ENCODE peak calls at places on chromosomes 13 and 19, in six cellular contexts. One of them, this sample, is unnamed.

GRCh38 chr13:101390461-101390860 is 25.8 kb downstream of the NALCN start:
- DNase-seq in transverse colon: no peak
- DNase-seq in stimulated activated CD4-positive, alpha-beta T cell treated with anti-CD3 and anti-CD28 coated beads, Interleukin-15, amount 100 ng/mL, for 1 hour: no peak
- DNase-seq in AG04450: no peak
- DNase-seq in iPS-NIHi11: no peak
- DNase-seq in retina: no peak
- DNase-seq in this sample: no peak

GRCh38 chr19:57362419-57362818 is 932 bp upstream of the TRAPPC2B start:
- DNase-seq in transverse colon: no peak
- DNase-seq in stimulated activated CD4-positive, alpha-beta T cell treated with anti-CD3 and anti-CD28 coated beads, Interleukin-15, amount 100 ng/mL, for 1 hour: no peak
- DNase-seq in AG04450: no peak
- DNase-seq in iPS-NIHi11: no peak
- DNase-seq in retina: no peak
- DNase-seq in this sample: no peak

GRCh38 chr13:113765241-113765910 is 6.3 kb downstream of the TMEM255B start:
- DNase-seq in transverse colon: no peak
- DNase-seq in stimulated activated CD4-positive, alpha-beta T cell treated with anti-CD3 and anti-CD28 coated beads, Interleukin-15, amount 100 ng/mL, for 1 hour: no peak
- DNase-seq in AG04450: no peak
- DNase-seq in iPS-NIHi11: peak
- DNase-seq in retina: no peak
- DNase-seq in this sample: no peak

GRCh38 chr19:35509861-35510625 is 3.4 kb downstream of the DMKN start:
- DNase-seq in transverse colon: peak
- DNase-seq in stimulated activated CD4-positive, alpha-beta T cell treated with anti-CD3 and anti-CD28 coated beads, Interleukin-15, amount 100 ng/mL, for 1 hour: peak
- DNase-seq in AG04450: no peak
- DNase-seq in iPS-NIHi11: peak
- DNase-seq in retina: peak
- DNase-seq in this sample: no peak

GRCh38 chr13:111661052-111661451 is 340.6 kb downstream of the TEX29 start:
- DNase-seq in transverse colon: no peak
- DNase-seq in stimulated activated CD4-positive, alpha-beta T cell treated with anti-CD3 and anti-CD28 coated beads, Interleukin-15, amount 100 ng/mL, for 1 hour: no peak
- DNase-seq in AG04450: no peak
- DNase-seq in iPS-NIHi11: no peak
- DNase-seq in retina: no peak
- DNase-seq in this sample: no peak

GRCh38 chr19:11195681-11196080 is 1.7 kb downstream of the KANK2 start:
- DNase-seq in transverse colon: no peak
- DNase-seq in stimulated activated CD4-positive, alpha-beta T cell treated with anti-CD3 and anti-CD28 coated beads, Interleukin-15, amount 100 ng/mL, for 1 hour: no peak
- DNase-seq in AG04450: no peak
- DNase-seq in iPS-NIHi11: no peak
- DNase-seq in retina: no peak
- DNase-seq in this sample: no peak

GRCh38 chr13:42880241-42880640 is 98.9 kb downstream of the FAM216B start:
- DNase-seq in transverse colon: no peak
- DNase-seq in stimulated activated CD4-positive, alpha-beta T cell treated with anti-CD3 and anti-CD28 coated beads, Interleukin-15, amount 100 ng/mL, for 1 hour: no peak
- DNase-seq in AG04450: no peak
- DNase-seq in iPS-NIHi11: no peak
- DNase-seq in retina: no peak
- DNase-seq in this sample: no peak

GRCh38 chr13:81493144-81493543 is 1152.2 kb upstream of the SPRY2 start:
- DNase-seq in transverse colon: no peak
- DNase-seq in stimulated activated CD4-positive, alpha-beta T cell treated with anti-CD3 and anti-CD28 coated beads, Interleukin-15, amount 100 ng/mL, for 1 hour: no peak
- DNase-seq in AG04450: no peak
- DNase-seq in iPS-NIHi11: no peak
- DNase-seq in retina: no peak
- DNase-seq in this sample: peak

GRCh38 chr13:99120751-99121150 is 79.9 kb upstream of the UBAC2 start:
- DNase-seq in transverse colon: no peak
- DNase-seq in stimulated activated CD4-positive, alpha-beta T cell treated with anti-CD3 and anti-CD28 coated beads, Interleukin-15, amount 100 ng/mL, for 1 hour: no peak
- DNase-seq in AG04450: no peak
- DNase-seq in iPS-NIHi11: no peak
- DNase-seq in retina: no peak
- DNase-seq in this sample: no peak

GRCh38 chr19:34808566-34808965 is 35.6 kb upstream of the ZNF599 start:
- DNase-seq in transverse colon: no peak
- DNase-seq in stimulated activated CD4-positive, alpha-beta T cell treated with anti-CD3 and anti-CD28 coated beads, Interleukin-15, amount 100 ng/mL, for 1 hour: no peak
- DNase-seq in AG04450: peak
- DNase-seq in iPS-NIHi11: no peak
- DNase-seq in retina: no peak
- DNase-seq in this sample: no peak

GRCh38 chr13:39049274-39049673 is 11.0 kb downstream of the NHLRC3 start:
- DNase-seq in transverse colon: no peak
- DNase-seq in stimulated activated CD4-positive, alpha-beta T cell treated with anti-CD3 and anti-CD28 coated beads, Interleukin-15, amount 100 ng/mL, for 1 hour: no peak
- DNase-seq in AG04450: no peak
- DNase-seq in iPS-NIHi11: no peak
- DNase-seq in retina: no peak
- DNase-seq in this sample: no peak

GRCh38 chr13:37617162-37617561 is 18.6 kb upstream of the POSTN start:
- DNase-seq in transverse colon: no peak
- DNase-seq in stimulated activated CD4-positive, alpha-beta T cell treated with anti-CD3 and anti-CD28 coated beads, Interleukin-15, amount 100 ng/mL, for 1 hour: no peak
- DNase-seq in AG04450: no peak
- DNase-seq in iPS-NIHi11: peak
- DNase-seq in retina: no peak
- DNase-seq in this sample: no peak

GRCh38 chr19:9878511-9879196 is 43.5 kb downstream of the PIN1 start:
- DNase-seq in transverse colon: no peak
- DNase-seq in stimulated activated CD4-positive, alpha-beta T cell treated with anti-CD3 and anti-CD28 coated beads, Interleukin-15, amount 100 ng/mL, for 1 hour: no peak
- DNase-seq in AG04450: no peak
- DNase-seq in iPS-NIHi11: no peak
- DNase-seq in retina: no peak
- DNase-seq in this sample: no peak

GRCh38 chr19:604355-604754 is 14.7 kb downstream of the HCN2 start:
- DNase-seq in transverse colon: no peak
- DNase-seq in stimulated activated CD4-positive, alpha-beta T cell treated with anti-CD3 and anti-CD28 coated beads, Interleukin-15, amount 100 ng/mL, for 1 hour: no peak
- DNase-seq in AG04450: no peak
- DNase-seq in iPS-NIHi11: peak
- DNase-seq in retina: no peak
- DNase-seq in this sample: no peak

GRCh38 chr13:100546713-100547405 is 41.7 kb downstream of the GGACT start:
- DNase-seq in transverse colon: no peak
- DNase-seq in stimulated activated CD4-positive, alpha-beta T cell treated with anti-CD3 and anti-CD28 coated beads, Interleukin-15, amount 100 ng/mL, for 1 hour: no peak
- DNase-seq in AG04450: no peak
- DNase-seq in iPS-NIHi11: no peak
- DNase-seq in retina: no peak
- DNase-seq in this sample: no peak

GRCh38 chr19:39557791-39558622 is 18.0 kb upstream of the EID2 start:
- DNase-seq in transverse colon: no peak
- DNase-seq in stimulated activated CD4-positive, alpha-beta T cell treated with anti-CD3 and anti-CD28 coated beads, Interleukin-15, amount 100 ng/mL, for 1 hour: no peak
- DNase-seq in AG04450: no peak
- DNase-seq in iPS-NIHi11: no peak
- DNase-seq in retina: peak
- DNase-seq in this sample: peak

GRCh38 chr13:72379581-72379980 is 347.8 kb downstream of the MZT1 start:
- DNase-seq in transverse colon: no peak
- DNase-seq in stimulated activated CD4-positive, alpha-beta T cell treated with anti-CD3 and anti-CD28 coated beads, Interleukin-15, amount 100 ng/mL, for 1 hour: no peak
- DNase-seq in AG04450: no peak
- DNase-seq in iPS-NIHi11: no peak
- DNase-seq in retina: no peak
- DNase-seq in this sample: no peak

GRCh38 chr13:54799621-54800226 is 1771.1 kb downstream of the OLFM4 start:
- DNase-seq in transverse colon: no peak
- DNase-seq in stimulated activated CD4-positive, alpha-beta T cell treated with anti-CD3 and anti-CD28 coated beads, Interleukin-15, amount 100 ng/mL, for 1 hour: no peak
- DNase-seq in AG04450: no peak
- DNase-seq in iPS-NIHi11: no peak
- DNase-seq in retina: no peak
- DNase-seq in this sample: no peak

GRCh38 chr19:49016067-49016839 is 638 bp downstream of the LHB start:
- DNase-seq in transverse colon: no peak
- DNase-seq in stimulated activated CD4-positive, alpha-beta T cell treated with anti-CD3 and anti-CD28 coated beads, Interleukin-15, amount 100 ng/mL, for 1 hour: no peak
- DNase-seq in AG04450: no peak
- DNase-seq in iPS-NIHi11: no peak
- DNase-seq in retina: no peak
- DNase-seq in this sample: no peak

GRCh38 chr13:114107686-114108081 is 24.7 kb downstream of the RASA3 start:
- DNase-seq in transverse colon: peak
- DNase-seq in stimulated activated CD4-positive, alpha-beta T cell treated with anti-CD3 and anti-CD28 coated beads, Interleukin-15, amount 100 ng/mL, for 1 hour: no peak
- DNase-seq in AG04450: peak
- DNase-seq in iPS-NIHi11: no peak
- DNase-seq in retina: no peak
- DNase-seq in this sample: no peak

GRCh38 chr13:66111628-66112027 is 1118.5 kb downstream of the PCDH9 start:
- DNase-seq in transverse colon: no peak
- DNase-seq in stimulated activated CD4-positive, alpha-beta T cell treated with anti-CD3 and anti-CD28 coated beads, Interleukin-15, amount 100 ng/mL, for 1 hour: no peak
- DNase-seq in AG04450: no peak
- DNase-seq in iPS-NIHi11: peak
- DNase-seq in retina: no peak
- DNase-seq in this sample: no peak

GRCh38 chr19:56947206-56947605 is 106.7 kb upstream of the PEG3 start:
- DNase-seq in transverse colon: no peak
- DNase-seq in stimulated activated CD4-positive, alpha-beta T cell treated with anti-CD3 and anti-CD28 coated beads, Interleukin-15, amount 100 ng/mL, for 1 hour: no peak
- DNase-seq in AG04450: no peak
- DNase-seq in iPS-NIHi11: no peak
- DNase-seq in retina: no peak
- DNase-seq in this sample: no peak

GRCh38 chr19:30224689-30225606 is 147.2 kb upstream of the ZNF536 start:
- DNase-seq in transverse colon: no peak
- DNase-seq in stimulated activated CD4-positive, alpha-beta T cell treated with anti-CD3 and anti-CD28 coated beads, Interleukin-15, amount 100 ng/mL, for 1 hour: no peak
- DNase-seq in AG04450: no peak
- DNase-seq in iPS-NIHi11: no peak
- DNase-seq in retina: peak
- DNase-seq in this sample: no peak

GRCh38 chr19:43476606-43477005 is 11.2 kb upstream of the LYPD3 start:
- DNase-seq in transverse colon: no peak
- DNase-seq in stimulated activated CD4-positive, alpha-beta T cell treated with anti-CD3 and anti-CD28 coated beads, Interleukin-15, amount 100 ng/mL, for 1 hour: no peak
- DNase-seq in AG04450: peak
- DNase-seq in iPS-NIHi11: no peak
- DNase-seq in retina: no peak
- DNase-seq in this sample: no peak

GRCh38 chr13:73603646-73604045 is 530.6 kb downstream of the KLF12 start:
- DNase-seq in transverse colon: no peak
- DNase-seq in stimulated activated CD4-positive, alpha-beta T cell treated with anti-CD3 and anti-CD28 coated beads, Interleukin-15, amount 100 ng/mL, for 1 hour: no peak
- DNase-seq in AG04450: no peak
- DNase-seq in iPS-NIHi11: no peak
- DNase-seq in retina: no peak
- DNase-seq in this sample: peak

GRCh38 chr13:84455143-84455905 is 573.0 kb upstream of the SLITRK1 start:
- DNase-seq in transverse colon: no peak
- DNase-seq in stimulated activated CD4-positive, alpha-beta T cell treated with anti-CD3 and anti-CD28 coated beads, Interleukin-15, amount 100 ng/mL, for 1 hour: no peak
- DNase-seq in AG04450: no peak
- DNase-seq in iPS-NIHi11: no peak
- DNase-seq in retina: no peak
- DNase-seq in this sample: no peak

This sample was measured in DMS153.